ENCODE peak calls at places on chromosomes 2 and 18, in six cellular contexts. E, O, Q, Z, Y and L are unnamed samples.

GRCh38 chr18:63079114-63079513 is 240.5 kb downstream of the BCL2 start:
- DNase-seq in Y (no peak), O (no peak), E (no peak), Q (no peak), Z (no peak), L (no peak)

GRCh38 chr18:70577023-70577420 is 288.2 kb downstream of the SOCS6 start:
- DNase-seq in Z (no peak), Q (no peak), E (no peak), Y (no peak), O (no peak), L (no peak)

GRCh38 chr2:36399050-36399449 is 43.5 kb downstream of the CRIM1 start:
- DNase-seq in Q (no peak), Z (peak; percentile 52), Y (no peak), E (no peak), O (no peak), L (no peak)

GRCh38 chr18:67485655-67486054 is 30.9 kb downstream of the DSEL start:
- DNase-seq in O (no peak), Y (no peak), Q (no peak), E (no peak), Z (no peak), L (no peak)

GRCh38 chr2:43169091-43169936 is 57.1 kb downstream of the ZFP36L2 start:
- DNase-seq in Z (no peak), E (peak; percentile 70), Q (no peak), Y (no peak), O (peak; percentile 80), L (no peak)

GRCh38 chr2:225207026-225207425 is 164.8 kb upstream of the DOCK10 start:
- DNase-seq in Z (no peak), Q (no peak), E (no peak), O (no peak), Y (no peak), L (peak; percentile 58)

GRCh38 chr2:174931724-174932123 is 73.5 kb downstream of the CHN1 start:
- DNase-seq in E (peak; percentile 14), Q (no peak), Z (peak; percentile 47), Y (no peak), O (no peak), L (no peak)

GRCh38 chr2:195923889-195924288 is 144.7 kb downstream of the DNAH7 start:
- DNase-seq in O (no peak), Q (no peak), E (no peak), Z (no peak), Y (no peak), L (no peak)

GRCh38 chr2:135875491-135876065 is 665 bp downstream of the MCM6 start:
- DNase-seq in Y (peak; percentile 24), O (peak; percentile 89), E (peak; percentile 49), Q (peak; percentile 74), Z (peak; percentile 83), L (peak; percentile 49)

GRCh38 chr18:23703057-23703986 is 14.1 kb downstream of the LAMA3 start:
- DNase-seq in Y (no peak), E (peak; percentile 80), Q (peak; percentile 27), O (peak; percentile 15), Z (peak; percentile 86), L (no peak)

GRCh38 chr2:175251425-175252041 is 70.0 kb upstream of the ATP5MC3 start:
- DNase-seq in Z (peak; percentile 71), Y (no peak), Q (peak; percentile 53), O (peak; percentile 19), E (peak; percentile 71), L (no peak)

GRCh38 chr2:164920430-164920829 is 34.9 kb downstream of the SLC38A11 start:
- DNase-seq in Q (no peak), Z (peak; percentile 91), Y (no peak), E (peak; percentile 83), O (no peak), L (no peak)

GRCh38 chr2:128742467-128742866 is 423.8 kb upstream of the HS6ST1 start:
- DNase-seq in E (no peak), Y (no peak), O (no peak), Q (no peak), Z (no peak), L (no peak)

GRCh38 chr2:161710131-161710915 is 86.1 kb downstream of the SLC4A10 start:
- DNase-seq in Q (no peak), Z (peak; percentile 0), O (no peak), Y (no peak), E (peak; percentile 92), L (no peak)

GRCh38 chr2:136327162-136327852 is 209.4 kb upstream of the CXCR4 start:
- DNase-seq in Z (no peak), O (peak; percentile 88), E (peak; percentile 62), Q (no peak), Y (no peak), L (no peak)

GRCh38 chr2:159111346-159111922 is 143.0 kb downstream of the TANC1 start:
- DNase-seq in Q (no peak), Y (peak; percentile 50), Z (peak; percentile 68), O (no peak), E (no peak), L (no peak)

GRCh38 chr18:28041366-28041765 is 135.6 kb downstream of the CDH2 start:
- DNase-seq in Z (no peak), O (no peak), E (no peak), Y (no peak), Q (peak; percentile 49), L (no peak)

GRCh38 chr2:237574894-237575868 is 8.8 kb downstream of the PRLH start:
- DNase-seq in Z (no peak), Y (peak; percentile 35), Q (no peak), E (peak; percentile 88), O (no peak), L (no peak)

GRCh38 chr2:235521844-235522243 is 28.0 kb downstream of the AGAP1 start:
- DNase-seq in Z (peak; percentile 53), O (no peak), Y (no peak), Q (no peak), E (no peak), L (no peak)

GRCh38 chr2:75200140-75200985 is 1.0 kb upstream of the TACR1 start:
- DNase-seq in E (peak; percentile 52), Z (peak; percentile 59), O (peak; percentile 16), Y (peak; percentile 64), Q (peak; percentile 67), L (peak; percentile 72)

GRCh38 chr2:50347355-50348044 is 684.4 kb downstream of the NRXN1 start:
- DNase-seq in E (no peak), Y (no peak), O (no peak), Z (no peak), Q (peak; percentile 71), L (peak; percentile 72)

GRCh38 chr2:29749843-29750242 is 171.5 kb downstream of the ALK start:
- DNase-seq in O (no peak), Y (no peak), E (no peak), Z (peak; percentile 18), Q (peak; percentile 25), L (peak; percentile 44)

GRCh38 chr2:27489118-27489497 is 435 bp downstream of the IFT172 start:
- DNase-seq in Q (peak; percentile 5), O (peak; percentile 23), Y (no peak), Z (peak; percentile 37), E (no peak), L (no peak)

DNA sequence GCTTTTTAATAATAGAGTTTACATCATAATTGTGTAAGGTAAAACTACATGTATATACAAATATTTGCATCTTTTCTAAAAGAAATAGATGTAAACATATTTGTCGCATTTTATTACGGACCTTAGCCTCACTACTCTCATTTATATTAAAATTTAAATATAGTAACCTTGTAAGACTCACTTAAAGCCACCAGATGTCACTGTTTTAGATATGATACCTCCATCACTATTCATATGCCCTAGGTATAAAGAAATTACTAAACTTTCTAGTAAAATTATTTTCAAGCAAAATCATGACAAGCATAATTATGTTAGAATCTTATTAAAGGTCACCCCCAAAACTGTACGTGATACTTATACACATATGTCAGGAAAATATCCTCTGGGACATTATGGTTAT is 674.3 kb upstream of the REG3G start:
- DNase-seq in O (no peak), E (peak; percentile 20), Y (no peak), Q (peak; percentile 21), Z (no peak), L (no peak)
- TF ChIP-seq CTCF in O (no peak), E (peak; percentile 48), Y (no peak), Q (no peak), Z (no peak), L (no peak)

GRCh38 chr2:88903744-88904353 is 212.4 kb downstream of the RPIA start:
- DNase-seq in E (peak; percentile 60), Y (no peak), Q (peak; percentile 69), O (peak; percentile 11), Z (peak; percentile 10), L (no peak)
- TF ChIP-seq CTCF in E (peak; percentile 85), Y (peak; percentile 80), Q (peak; percentile 79), O (peak; percentile 76), Z (peak; percentile 63), L (peak; percentile 84)

GRCh38 chr18:79484661-79485621 is 89.2 kb downstream of the NFATC1 start:
- DNase-seq in Z (peak; percentile 95), E (no peak), Y (peak; percentile 30), O (peak; percentile 1), Q (no peak), L (peak; percentile 15)
- TF ChIP-seq CTCF in Z (no peak), E (no peak), Y (no peak), O (no peak), Q (no peak), L (no peak)

GRCh38 chr2:32363588-32363987 is 6.8 kb downstream of the BIRC6 start:
- DNase-seq in O (no peak), E (no peak), Y (no peak), Z (no peak), Q (no peak), L (no peak)

GRCh38 chr2:32356735-32357544 is at the start of gene BIRC6:
- DNase-seq in Q (peak; percentile 98), Z (peak; percentile 99), Y (peak; percentile 99), O (peak; percentile 97), E (peak; percentile 97), L (peak; percentile 99)

GRCh38 chr2:32360416-32360815 is 3.6 kb downstream of the BIRC6 start:
- DNase-seq in E (no peak), Y (no peak), O (no peak), Q (no peak), Z (peak; percentile 60), L (no peak)

GRCh38 chr2:32355976-32356734 is 668 bp upstream of the BIRC6 start:
- DNase-seq in E (peak; percentile 43), O (no peak), Y (no peak), Z (no peak), Q (no peak), L (no peak)

GRCh38 chr2:32357545-32358482 is 991 bp downstream of the BIRC6 start:
- DNase-seq in Y (peak; percentile 32), Q (peak; percentile 62), E (peak; percentile 34), O (peak; percentile 44), Z (peak; percentile 56), L (peak; percentile 74)
- TF ChIP-seq CTCF in Y (no peak), Q (no peak), E (no peak), O (no peak), Z (no peak), L (no peak)